ENCODE peak calls at places on chromosomes 2 and 18, in eight cellular contexts. O is mesendoderm, X is neuronal stem cell, S is colonic mucosa, E is upper lobe of right lung, I is K562, Z is GM23248, D is Peyer's patch. L is an unnamed sample.

GRCh38 chr2:46296216-46296839 is 879 bp upstream of the EPAS1 start:
- DNase-seq in S (peak; percentile 59), X (no peak), Z (no peak), E (peak; percentile 84), I (no peak), D (peak; percentile 64), O (peak; percentile 42), L (peak; percentile 79)

GRCh38 chr2:229873123-229873581 is 48.7 kb downstream of the TRIP12 start:
- DNase-seq in I (no peak), D (no peak), S (no peak), E (no peak), X (no peak), O (no peak), Z (no peak), L (no peak)

GRCh38 chr2:100666996-100667395 is 104.2 kb downstream of the PDCL3 start:
- DNase-seq in O (no peak), I (no peak), S (no peak), E (no peak), X (no peak), D (no peak), Z (no peak), L (no peak)

GRCh38 chr18:43068781-43069180 is 46.7 kb downstream of the RIT2 start:
- DNase-seq in S (no peak), E (no peak), I (no peak), Z (no peak), X (no peak), D (no peak), O (no peak), L (no peak)

GRCh38 chr2:11809586-11810236 is 63.3 kb downstream of the LPIN1 start:
- DNase-seq in Z (no peak), O (no peak), X (no peak), E (no peak), D (no peak), S (no peak), I (peak; percentile 14), L (no peak)

GRCh38 chr2:230444832-230445231 is 28.8 kb downstream of the SP100 start:
- DNase-seq in E (no peak), Z (no peak), X (no peak), I (no peak), D (no peak), S (no peak), O (no peak), L (no peak)

GRCh38 chr2:168210216-168210897 is 37.0 kb downstream of the STK39 start:
- DNase-seq in X (no peak), D (no peak), S (no peak), I (no peak), Z (peak; percentile 21), O (no peak), E (no peak), L (no peak)

GRCh38 chr2:20674974-20675679 is 8.2 kb downstream of the GDF7 start:
- DNase-seq in S (no peak), I (peak; percentile 34), X (no peak), D (no peak), O (peak; percentile 42), Z (peak; percentile 90), E (no peak), L (peak; percentile 28)

GRCh38 chr2:56288863-56289580 is 105.2 kb downstream of the CCDC85A start:
- DNase-seq in Z (no peak), D (no peak), I (no peak), O (peak; percentile 32), X (no peak), E (no peak), S (no peak), L (no peak)

GRCh38 chr2:150141241-150142001 is 346.0 kb downstream of the RND3 start:
- DNase-seq in Z (peak; percentile 24), X (no peak), E (no peak), O (no peak), S (no peak), I (no peak), D (no peak), L (no peak)

GRCh38 chr2:42196403-42197267 is 27.5 kb downstream of the EML4 start:
- DNase-seq in I (peak; percentile 73), X (no peak), O (peak; percentile 93), E (no peak), D (peak; percentile 75), S (peak; percentile 76), Z (peak; percentile 52), L (peak; percentile 46)

GRCh38 chr2:74887445-74887951 is 53.6 kb downstream of the HK2 start:
- DNase-seq in S (no peak), E (no peak), O (no peak), Z (peak; percentile 87), D (no peak), I (no peak), X (no peak), L (peak; percentile 4)

GRCh38 chr18:67266246-67266570 is 250.3 kb downstream of the DSEL start:
- DNase-seq in X (no peak), O (no peak), S (no peak), I (no peak), D (no peak), Z (no peak), E (no peak), L (no peak)

GRCh38 chr2:47091118-47091517 is 64.0 kb downstream of the STPG4 start:
- DNase-seq in Z (peak; percentile 56), X (no peak), I (no peak), O (no peak), D (no peak), S (no peak), E (no peak), L (peak; percentile 19)

GRCh38 chr2:210617732-210618330 is 61.4 kb downstream of the CPS1 start:
- DNase-seq in I (peak; percentile 11), E (no peak), X (peak; percentile 23), Z (peak; percentile 64), S (peak; percentile 18), O (peak; percentile 64), D (no peak), L (no peak)

GRCh38 chr2:224083631-224084030 is 44.5 kb upstream of the SERPINE2 start:
- DNase-seq in D (no peak), X (no peak), O (no peak), E (no peak), Z (no peak), I (no peak), S (peak; percentile 23), L (no peak)

GRCh38 chr2:174337337-174338154 is 2.8 kb downstream of the SP9 start:
- DNase-seq in O (peak; percentile 65), S (no peak), X (peak; percentile 63), E (no peak), D (no peak), I (peak; percentile 58), Z (no peak), L (peak; percentile 82)

GRCh38 chr2:10165282-10165681 is 42.7 kb downstream of the RRM2 start:
- DNase-seq in E (no peak), S (no peak), D (no peak), X (no peak), I (no peak), Z (no peak), O (no peak), L (peak; percentile 22)

GRCh38 chr2:10042301-10043161 is 819 bp upstream of the KLF11 start:
- DNase-seq in Z (peak; percentile 89), X (no peak), I (peak; percentile 56), O (peak; percentile 85), D (peak; percentile 84), E (peak; percentile 93), S (peak; percentile 80), L (peak; percentile 90)

GRCh38 chr2:81060971-81061370 is 756.4 kb upstream of the LRRTM1 start:
- DNase-seq in X (no peak), Z (no peak), D (no peak), O (no peak), E (no peak), I (no peak), S (no peak), L (no peak)

GRCh38 chr18:52844323-52844722 is 504.3 kb downstream of the DCC start:
- DNase-seq in D (no peak), E (no peak), O (no peak), S (no peak), X (no peak), Z (no peak), I (no peak), L (no peak)

GRCh38 chr18:74410441-74410992 is 46.6 kb downstream of the DIPK1C start:
- DNase-seq in S (no peak), X (no peak), D (peak; percentile 33), Z (no peak), E (no peak), O (no peak), I (no peak), L (no peak)

GRCh38 chr2:20065885-20066602 is 14.6 kb upstream of the LAPTM4A start:
- DNase-seq in Z (peak; percentile 68), E (no peak), I (no peak), D (peak; percentile 80), X (no peak), S (peak; percentile 76), O (no peak), L (no peak)

GRCh38 chr2:11234309-11234708 is 79.0 kb downstream of the SLC66A3 start:
- DNase-seq in D (no peak), X (no peak), O (no peak), Z (peak; percentile 46), S (no peak), I (no peak), E (no peak), L (no peak)

DNA sequence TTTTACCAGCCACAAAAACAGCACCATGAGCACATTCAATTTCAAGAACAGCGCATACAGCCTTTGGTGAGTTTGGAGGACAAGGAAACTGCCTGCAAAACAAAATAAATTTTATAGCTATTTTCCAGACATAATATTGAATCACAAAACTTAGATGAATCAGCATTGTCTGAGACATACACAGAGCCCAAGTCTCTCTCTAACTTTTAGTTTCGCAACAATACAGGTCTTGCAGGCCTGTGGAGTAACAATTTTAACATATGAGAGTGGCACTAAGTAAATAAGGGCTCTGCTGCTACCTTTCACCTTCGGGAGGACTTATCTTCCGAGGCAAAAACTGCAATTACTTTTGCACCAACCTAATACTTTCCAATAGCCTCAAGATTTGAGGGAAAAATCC is 56.1 kb upstream of the PEX13 start:
- DNase-seq in D (no peak), S (no peak), Z (peak; percentile 89), E (no peak), O (no peak), I (no peak), X (no peak), L (no peak)
- H3K36me3 ChIP-seq in D (peaks cover 10% of the 10 kb centered on the region), S (no peaks in the 10 kb centered on the region), Z (no peaks in the 10 kb centered on the region), E (no peaks in the 10 kb centered on the region), O (no peaks in the 10 kb centered on the region), I (no peaks in the 10 kb centered on the region), X (no peaks in the 10 kb centered on the region), L (no peaks in the 10 kb centered on the region)

GRCh38 chr18:54883816-54884604 is 55.7 kb downstream of the RAB27B start:
- DNase-seq in S (no peak), X (no peak), I (no peak), E (no peak), Z (peak; percentile 50), D (no peak), O (no peak), L (no peak)
- H3K4me3 ChIP-seq in S (no peak overlapping the region), X (no peak overlapping the region), I (no peak overlapping the region), E (no peak overlapping the region), Z (no peak overlapping the region), D (no peak overlapping the region), O (no peak overlapping the region), L (no peak overlapping the region)

GRCh38 chr18:72752220-72752619 is 115.6 kb downstream of the NETO1 start:
- DNase-seq in E (no peak), X (no peak), I (no peak), Z (no peak), O (no peak), D (no peak), S (no peak), L (no peak)
- H3K36me3 ChIP-seq in E (no peaks in the 10 kb centered on the region), X (peaks cover 8% of the 10 kb centered on the region), I (no peaks in the 10 kb centered on the region), Z (no peaks in the 10 kb centered on the region), O (no peaks in the 10 kb centered on the region), D (no peaks in the 10 kb centered on the region), S (no peaks in the 10 kb centered on the region), L (no peaks in the 10 kb centered on the region)

GRCh38 chr2:239319261-239319661 is 81.6 kb downstream of the HDAC4 start:
- DNase-seq in I (peak; percentile 57), O (no peak), Z (peak; percentile 41), X (no peak), D (peak; percentile 67), S (peak; percentile 51), E (no peak), L (no peak)
- H3K4me3 ChIP-seq in I (peak overlapping the region; percentile 12), O (no peak overlapping the region), Z (peak overlapping the region; percentile 40), X (no peak overlapping the region), D (no peak overlapping the region), S (no peak overlapping the region), E (peak overlapping the region; percentile 31), L (no peak overlapping the region)

L was measured in H7.